ENCODE peak calls at places on chromosome 1, in nine cellular contexts. V is ELF-1, O is neural crest cell, C is HS-5, F is NCI-H1048, U is IMR-90, M is posterior cingulate gyrus, Y is T-helper 9 cell, N is T-helper 17 cell. S is an unnamed sample.

GRCh38 chr1:28973850-28974841 is 59.8 kb downstream of the EPB41 start:
- DNase-seq in F (no peak), O (no peak), V (no peak), Y (no peak), U (peak; percentile 60), N (no peak), C (peak; percentile 39), M (no peak), S (no peak)

GRCh38 chr1:160428655-160429054 is 28.3 kb downstream of the VANGL2 start:
- DNase-seq in M (peak; percentile 80), C (peak; percentile 24), Y (peak; percentile 17), U (peak; percentile 47), O (peak; percentile 27), F (no peak), V (peak; percentile 43), N (no peak), S (no peak)

GRCh38 chr1:15360681-15361080 is 49.0 kb upstream of the EFHD2 start:
- DNase-seq in N (no peak), M (no peak), Y (no peak), C (no peak), F (no peak), V (no peak), O (peak; percentile 10), U (no peak), S (no peak)

GRCh38 chr1:36486436-36487335 is 4.0 kb upstream of the CSF3R start:
- DNase-seq in M (no peak), N (no peak), Y (no peak), O (no peak), C (no peak), F (no peak), V (no peak), U (no peak), S (peak; percentile 46)

GRCh38 chr1:89195476-89195875 is 3.3 kb downstream of the GBP4 start:
- DNase-seq in O (no peak), U (no peak), Y (no peak), M (no peak), N (no peak), F (no peak), V (no peak), C (no peak), S (no peak)

GRCh38 chr1:200108659-200109058 is 81.1 kb downstream of the NR5A2 start:
- DNase-seq in F (no peak), Y (no peak), N (no peak), C (no peak), O (no peak), V (no peak), U (no peak), M (no peak), S (no peak)

GRCh38 chr1:150621497-150622113 is 7.8 kb downstream of the ENSA start:
- DNase-seq in C (no peak), V (no peak), N (peak; percentile 42), U (peak; percentile 79), M (no peak), F (no peak), Y (peak; percentile 43), O (peak; percentile 22), S (peak; percentile 25)

GRCh38 chr1:241275981-241276380 is 81.0 kb downstream of the RGS7 start:
- DNase-seq in O (no peak), Y (no peak), V (no peak), F (no peak), N (no peak), C (peak; percentile 25), U (no peak), M (no peak), S (no peak)

GRCh38 chr1:165060285-165060793 is 296.2 kb downstream of the LMX1A start:
- DNase-seq in C (no peak), N (no peak), M (no peak), Y (no peak), F (no peak), V (no peak), O (no peak), U (no peak), S (no peak)

GRCh38 chr1:228097333-228098081 is 5.6 kb downstream of the C1orf35 start:
- DNase-seq in F (no peak), U (no peak), O (no peak), V (peak; percentile 1), C (no peak), Y (no peak), N (no peak), M (no peak), S (no peak)

S was measured in substantia nigra.